ENCODE peak calls at places on chromosomes 7 and 10, in eight cellular contexts. One of them, this sample, is unnamed.

GRCh38 chr10:63901916-63902315 is 380.7 kb downstream of the REEP3 start:
- DNase-seq in bronchial epithelial cell: no peak
- DNase-seq in neural crest cell: no peak
- DNase-seq in pancreas: no peak
- DNase-seq in HCT116: no peak
- DNase-seq in AG10803: peak
- DNase-seq in GM06990: no peak
- DNase-seq in SK-N-SH: no peak
- DNase-seq in this sample: no peak

GRCh38 chr7:140723002-140723401 is 26.5 kb downstream of the NDUFB2 start:
- DNase-seq in GM06990: no peak
- DNase-seq in neural crest cell: no peak
- DNase-seq in SK-N-SH: no peak
- DNase-seq in AG10803: no peak
- DNase-seq in pancreas: no peak
- DNase-seq in HCT116: no peak
- DNase-seq in bronchial epithelial cell: no peak
- DNase-seq in this sample: no peak

GRCh38 chr7:2651336-2651735 is 19.6 kb downstream of the TTYH3 start:
- DNase-seq in GM06990: no peak
- DNase-seq in neural crest cell: no peak
- DNase-seq in SK-N-SH: no peak
- DNase-seq in bronchial epithelial cell: no peak
- DNase-seq in pancreas: no peak
- DNase-seq in AG10803: no peak
- DNase-seq in HCT116: no peak
- DNase-seq in this sample: no peak

GRCh38 chr10:11517150-11517549 is 94.3 kb downstream of the USP6NL start:
- DNase-seq in SK-N-SH: no peak
- DNase-seq in pancreas: no peak
- DNase-seq in AG10803: no peak
- DNase-seq in HCT116: no peak
- DNase-seq in bronchial epithelial cell: peak
- DNase-seq in neural crest cell: no peak
- DNase-seq in GM06990: peak
- DNase-seq in this sample: peak

GRCh38 chr7:22447759-22448158 is 52.2 kb downstream of the STEAP1B start:
- DNase-seq in pancreas: no peak
- DNase-seq in AG10803: no peak
- DNase-seq in SK-N-SH: no peak
- DNase-seq in HCT116: no peak
- DNase-seq in neural crest cell: no peak
- DNase-seq in GM06990: peak
- DNase-seq in bronchial epithelial cell: no peak
- DNase-seq in this sample: peak

GRCh38 chr10:129774082-129774735 is 189.9 kb downstream of the EBF3 start:
- DNase-seq in HCT116: no peak
- DNase-seq in GM06990: no peak
- DNase-seq in AG10803: no peak
- DNase-seq in SK-N-SH: no peak
- DNase-seq in pancreas: peak
- DNase-seq in bronchial epithelial cell: no peak
- DNase-seq in neural crest cell: no peak
- DNase-seq in this sample: no peak

GRCh38 chr7:127189885-127190284 is 62.9 kb downstream of the GRM8 start:
- DNase-seq in pancreas: no peak
- DNase-seq in AG10803: no peak
- DNase-seq in HCT116: no peak
- DNase-seq in GM06990: no peak
- DNase-seq in SK-N-SH: peak
- DNase-seq in neural crest cell: no peak
- DNase-seq in bronchial epithelial cell: no peak
- DNase-seq in this sample: no peak

GRCh38 chr10:3231951-3232730 is 59.6 kb upstream of the PITRM1 start:
- DNase-seq in pancreas: no peak
- DNase-seq in GM06990: no peak
- DNase-seq in bronchial epithelial cell: no peak
- DNase-seq in AG10803: peak
- DNase-seq in HCT116: no peak
- DNase-seq in SK-N-SH: no peak
- DNase-seq in neural crest cell: no peak
- DNase-seq in this sample: no peak

GRCh38 chr7:152336754-152337368 is 98.9 kb downstream of the KMT2C start:
- DNase-seq in bronchial epithelial cell: peak
- DNase-seq in HCT116: peak
- DNase-seq in GM06990: no peak
- DNase-seq in AG10803: peak
- DNase-seq in neural crest cell: peak
- DNase-seq in pancreas: no peak
- DNase-seq in SK-N-SH: peak
- DNase-seq in this sample: peak

GRCh38 chr10:133160813-133161471 is 923 bp downstream of the KNDC1 start:
- DNase-seq in GM06990: no peak
- DNase-seq in AG10803: no peak
- DNase-seq in neural crest cell: no peak
- DNase-seq in pancreas: no peak
- DNase-seq in HCT116: no peak
- DNase-seq in bronchial epithelial cell: no peak
- DNase-seq in SK-N-SH: peak
- DNase-seq in this sample: no peak

GRCh38 chr10:25555865-25556264 is 378.2 kb upstream of the MYO3A start:
- DNase-seq in SK-N-SH: no peak
- DNase-seq in bronchial epithelial cell: no peak
- DNase-seq in AG10803: no peak
- DNase-seq in pancreas: no peak
- DNase-seq in GM06990: no peak
- DNase-seq in HCT116: no peak
- DNase-seq in neural crest cell: no peak
- DNase-seq in this sample: no peak

GRCh38 chr7:44184221-44184873 is 4.9 kb downstream of the GCK start:
- DNase-seq in AG10803: peak
- DNase-seq in bronchial epithelial cell: peak
- DNase-seq in neural crest cell: no peak
- DNase-seq in pancreas: no peak
- DNase-seq in GM06990: no peak
- DNase-seq in HCT116: peak
- DNase-seq in SK-N-SH: no peak
- DNase-seq in this sample: no peak

GRCh38 chr10:54800677-54801480 is at the start of gene PCDH15:
- DNase-seq in HCT116: no peak
- DNase-seq in neural crest cell: peak
- DNase-seq in AG10803: no peak
- DNase-seq in pancreas: no peak
- DNase-seq in SK-N-SH: peak
- DNase-seq in GM06990: no peak
- DNase-seq in bronchial epithelial cell: peak
- DNase-seq in this sample: peak

GRCh38 chr7:30648744-30649540 is 33.3 kb downstream of the CRHR2 start:
- DNase-seq in neural crest cell: no peak
- DNase-seq in pancreas: no peak
- DNase-seq in AG10803: no peak
- DNase-seq in HCT116: no peak
- DNase-seq in SK-N-SH: no peak
- DNase-seq in bronchial epithelial cell: no peak
- DNase-seq in GM06990: no peak
- DNase-seq in this sample: no peak

GRCh38 chr7:36906448-36906847 is 182.2 kb upstream of the AOAH start:
- DNase-seq in SK-N-SH: no peak
- DNase-seq in bronchial epithelial cell: no peak
- DNase-seq in neural crest cell: no peak
- DNase-seq in pancreas: no peak
- DNase-seq in AG10803: no peak
- DNase-seq in GM06990: no peak
- DNase-seq in HCT116: no peak
- DNase-seq in this sample: no peak

GRCh38 chr7:127578711-127579275 is 6.6 kb downstream of the GCC1 start:
- DNase-seq in neural crest cell: no peak
- DNase-seq in SK-N-SH: no peak
- DNase-seq in HCT116: no peak
- DNase-seq in GM06990: no peak
- DNase-seq in pancreas: no peak
- DNase-seq in bronchial epithelial cell: no peak
- DNase-seq in AG10803: no peak
- DNase-seq in this sample: no peak

GRCh38 chr7:80997841-80998240 is 79.0 kb upstream of the SEMA3C start:
- DNase-seq in SK-N-SH: peak
- DNase-seq in HCT116: no peak
- DNase-seq in AG10803: peak
- DNase-seq in pancreas: no peak
- DNase-seq in neural crest cell: no peak
- DNase-seq in bronchial epithelial cell: no peak
- DNase-seq in GM06990: no peak
- DNase-seq in this sample: no peak

GRCh38 chr10:35040761-35041501 is 49.2 kb downstream of the CUL2 start:
- DNase-seq in pancreas: no peak
- DNase-seq in HCT116: peak
- DNase-seq in AG10803: peak
- DNase-seq in bronchial epithelial cell: peak
- DNase-seq in neural crest cell: no peak
- DNase-seq in SK-N-SH: no peak
- DNase-seq in GM06990: no peak
- DNase-seq in this sample: no peak

DNA sequence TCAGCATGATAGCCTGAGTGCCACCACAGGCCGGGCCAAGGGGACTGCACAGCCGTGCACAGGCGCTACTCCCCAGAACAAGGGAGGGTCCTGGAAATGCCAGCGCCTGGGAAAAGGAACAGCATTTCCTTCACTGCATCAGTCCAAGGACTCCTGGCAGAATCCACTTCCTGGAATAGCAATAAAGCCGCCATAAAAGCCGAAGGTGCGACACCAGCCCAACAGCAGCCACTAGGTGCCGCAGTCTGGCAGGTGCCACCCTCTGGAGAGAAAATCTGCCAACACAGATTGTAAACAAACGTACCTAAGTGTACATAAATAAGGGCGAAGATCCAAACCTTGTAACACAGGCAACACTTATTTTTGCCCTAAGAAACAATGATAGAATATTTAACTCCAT is 22.3 kb downstream of the VOPP1 start:
- DNase-seq in neural crest cell: no peak
- DNase-seq in HCT116: peak
- DNase-seq in GM06990: no peak
- DNase-seq in AG10803: no peak
- DNase-seq in pancreas: peak
- DNase-seq in bronchial epithelial cell: no peak
- DNase-seq in SK-N-SH: no peak
- DNase-seq in this sample: no peak
- TF ChIP-seq CTCF in neural crest cell: no peak
- TF ChIP-seq CTCF in HCT116: peak
- TF ChIP-seq CTCF in GM06990: peak
- TF ChIP-seq CTCF in AG10803: no peak
- TF ChIP-seq CTCF in pancreas: peak
- TF ChIP-seq CTCF in bronchial epithelial cell: peak
- TF ChIP-seq CTCF in SK-N-SH: no peak
- TF ChIP-seq CTCF in this sample: peak

DNA sequence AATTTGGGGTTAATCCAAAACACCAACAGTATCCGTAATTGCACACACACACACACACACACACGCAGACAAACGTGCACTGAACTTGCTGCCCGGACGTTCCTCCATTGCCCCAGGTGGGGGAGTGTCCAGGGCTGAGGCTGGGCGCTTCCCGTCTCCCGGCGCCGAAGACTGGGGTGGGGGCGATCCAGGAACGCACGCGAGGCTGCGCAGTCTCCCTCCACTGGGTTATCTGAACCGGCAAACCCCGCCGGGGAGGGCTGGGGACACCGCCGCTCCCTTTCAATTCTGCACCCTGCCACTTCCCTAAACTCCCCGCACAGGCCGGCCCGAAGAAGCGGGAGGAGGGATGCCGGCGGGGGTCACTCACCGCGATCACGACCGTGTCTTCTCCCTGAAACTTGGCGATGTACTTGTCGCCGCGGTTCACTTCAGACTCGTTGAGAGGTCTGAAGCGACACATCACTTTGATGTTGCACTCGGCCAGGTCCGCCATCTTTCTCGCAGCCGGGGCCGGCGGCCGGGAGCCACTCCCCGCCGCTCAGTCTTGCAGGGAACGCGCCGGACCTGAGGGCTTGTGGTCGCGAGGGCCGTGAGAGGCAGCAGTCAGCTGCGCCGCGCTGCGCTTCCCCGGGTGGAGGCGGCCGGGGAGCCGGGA is 618 bp downstream of the KIF5B start:
- DNase-seq in HCT116: no peak
- DNase-seq in SK-N-SH: peak
- DNase-seq in AG10803: peak
- DNase-seq in bronchial epithelial cell: peak
- DNase-seq in neural crest cell: peak
- DNase-seq in pancreas: peak
- DNase-seq in GM06990: no peak
- DNase-seq in this sample: peak
- TF ChIP-seq CTCF in HCT116: no peak
- TF ChIP-seq CTCF in SK-N-SH: peak
- TF ChIP-seq CTCF in AG10803: peak
- TF ChIP-seq CTCF in bronchial epithelial cell: peak
- TF ChIP-seq CTCF in neural crest cell: no peak
- TF ChIP-seq CTCF in pancreas: no peak
- TF ChIP-seq CTCF in GM06990: no peak
- TF ChIP-seq CTCF in this sample: peak

DNA sequence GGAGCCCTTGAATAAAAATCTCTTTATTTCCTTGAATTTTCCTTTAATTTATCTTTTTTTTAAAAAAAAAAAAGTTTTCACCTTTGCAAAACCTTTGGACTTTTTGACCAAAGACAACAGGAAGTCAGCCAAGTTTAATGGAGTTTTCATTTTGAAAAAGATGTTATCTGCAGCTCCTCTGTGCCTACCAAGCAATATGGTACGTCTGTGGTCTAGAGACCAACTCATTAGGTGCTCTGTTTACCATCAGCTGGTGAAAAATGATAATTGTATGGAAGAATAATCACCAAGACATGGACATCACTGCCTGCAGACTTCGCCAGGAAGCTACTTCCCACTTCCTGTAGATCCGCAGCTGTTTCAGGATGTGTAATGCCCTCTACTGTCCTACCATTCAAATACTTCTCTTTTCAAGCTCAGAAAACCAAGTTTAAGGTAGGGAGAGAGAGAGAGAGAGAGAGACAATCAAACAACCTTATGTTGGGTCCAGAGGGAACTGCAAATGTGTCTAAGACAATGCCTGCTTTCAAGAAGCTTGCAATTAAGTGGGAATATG is 18.7 kb downstream of the PLXNA4 start:
- DNase-seq in neural crest cell: no peak
- DNase-seq in SK-N-SH: no peak
- DNase-seq in GM06990: no peak
- DNase-seq in AG10803: peak
- DNase-seq in bronchial epithelial cell: no peak
- DNase-seq in HCT116: no peak
- DNase-seq in pancreas: no peak
- DNase-seq in this sample: no peak
- TF ChIP-seq CTCF in neural crest cell: no peak
- TF ChIP-seq CTCF in SK-N-SH: peak
- TF ChIP-seq CTCF in GM06990: no peak
- TF ChIP-seq CTCF in AG10803: peak
- TF ChIP-seq CTCF in bronchial epithelial cell: no peak
- TF ChIP-seq CTCF in HCT116: no peak
- TF ChIP-seq CTCF in pancreas: no peak
- TF ChIP-seq CTCF in this sample: no peak

DNA sequence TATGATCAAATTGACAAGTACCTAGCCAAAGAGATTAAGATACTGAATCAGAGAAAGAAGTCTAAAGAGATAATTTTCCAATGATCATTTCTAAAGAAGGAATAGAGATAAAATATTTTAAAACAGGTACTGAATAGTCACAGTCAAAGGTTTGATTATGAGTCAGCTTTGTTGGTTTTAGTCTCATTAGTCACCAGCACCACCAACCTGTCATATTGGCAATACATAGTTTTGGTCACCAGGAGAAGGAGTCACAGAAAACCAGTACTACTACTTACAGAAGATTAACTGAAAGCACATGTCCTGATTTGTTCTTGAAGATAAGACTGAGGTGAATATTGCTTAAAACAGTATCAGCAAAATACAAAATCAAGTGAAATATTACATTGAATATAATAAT is 34.6 kb downstream of the ZEB1 start:
- DNase-seq in pancreas: no peak
- DNase-seq in bronchial epithelial cell: peak
- DNase-seq in AG10803: peak
- DNase-seq in SK-N-SH: no peak
- DNase-seq in HCT116: peak
- DNase-seq in GM06990: peak
- DNase-seq in neural crest cell: no peak
- DNase-seq in this sample: peak
- TF ChIP-seq CTCF in pancreas: no peak
- TF ChIP-seq CTCF in bronchial epithelial cell: no peak
- TF ChIP-seq CTCF in AG10803: peak
- TF ChIP-seq CTCF in SK-N-SH: peak
- TF ChIP-seq CTCF in HCT116: peak
- TF ChIP-seq CTCF in GM06990: peak
- TF ChIP-seq CTCF in neural crest cell: peak
- TF ChIP-seq CTCF in this sample: peak

This sample was measured in GM13977.